ENCODE peak calls at places on chromosomes 11 and 22, in five cellular contexts. J is IMR-90; T is CD8-positive, alpha-beta memory T cell; Q is A549; G is SK-N-SH. Y is an unnamed sample.

GRCh38 chr11:75293903-75294302 is 53.3 kb downstream of the TPBGL start:
- DNase-seq in J (no peak), T (no peak), Q (no peak), G (no peak), Y (no peak)

GRCh38 chr22:31488988-31489617 is 539 bp downstream of the EIF4ENIF1 start:
- DNase-seq in J (peak), T (peak), Q (peak), G (peak), Y (no peak)

GRCh38 chr11:116162541-116163230 is 610.1 kb downstream of the BUD13 start:
- DNase-seq in J (no peak), T (no peak), Q (no peak), G (no peak), Y (no peak)

GRCh38 chr11:116473790-116474346 is 298.9 kb downstream of the BUD13 start:
- DNase-seq in J (no peak), T (no peak), Q (no peak), G (no peak), Y (no peak)

GRCh38 chr11:112315057-112315720 is 54.5 kb upstream of the PLET1 start:
- DNase-seq in J (no peak), T (no peak), Q (no peak), G (no peak), Y (no peak)

GRCh38 chr11:130070829-130071205 is 1.1 kb downstream of the APLP2 start:
- DNase-seq in J (peak), T (no peak), Q (no peak), G (no peak), Y (no peak)

GRCh38 chr11:13354335-13354734 is 76.7 kb downstream of the BMAL1 start:
- DNase-seq in J (peak), T (no peak), Q (peak), G (no peak), Y (no peak)

GRCh38 chr22:41876275-41876674 is 38.6 kb downstream of the SHISA8 start:
- DNase-seq in J (peak), T (no peak), Q (no peak), G (no peak), Y (no peak)

GRCh38 chr11:69442807-69443137 is 38.7 kb upstream of the LINC01488 start:
- DNase-seq in J (peak), T (no peak), Q (no peak), G (peak), Y (no peak)

GRCh38 chr11:26112190-26112715 is 219.7 kb upstream of the ANO3 start:
- DNase-seq in J (no peak), T (no peak), Q (no peak), G (no peak), Y (no peak)

GRCh38 chr11:70628176-70628860 is 230.0 kb downstream of the CTTN start:
- DNase-seq in J (no peak), T (no peak), Q (no peak), G (no peak), Y (no peak)
- H3K27ac ChIP-seq in J (no peak), T (no peak), Q (no peak), G (no peak), Y (no peak)

GRCh38 chr11:837990-838307 is 4.4 kb downstream of the POLR2L start:
- DNase-seq in J (no peak), T (no peak), Q (no peak), G (no peak), Y (no peak)
- H3K27ac ChIP-seq in J (no peak), T (no peak), Q (peak), G (no peak), Y (no peak)

GRCh38 chr11:46277623-46278386 is at the start of gene CREB3L1:
- DNase-seq in J (no peak), T (no peak), Q (no peak), G (peak), Y (no peak)

GRCh38 chr11:46278387-46279173 is 1.1 kb downstream of the CREB3L1 start:
- DNase-seq in J (peak), T (no peak), Q (no peak), G (peak), Y (no peak)

GRCh38 chr11:46279393-46280099 is 2.1 kb downstream of the CREB3L1 start:
- DNase-seq in J (peak), T (no peak), Q (no peak), G (peak), Y (peak)

GRCh38 chr11:46275964-46276641 is 1.4 kb upstream of the CREB3L1 start:
- DNase-seq in J (no peak), T (no peak), Q (no peak), G (no peak), Y (no peak)

DNA sequence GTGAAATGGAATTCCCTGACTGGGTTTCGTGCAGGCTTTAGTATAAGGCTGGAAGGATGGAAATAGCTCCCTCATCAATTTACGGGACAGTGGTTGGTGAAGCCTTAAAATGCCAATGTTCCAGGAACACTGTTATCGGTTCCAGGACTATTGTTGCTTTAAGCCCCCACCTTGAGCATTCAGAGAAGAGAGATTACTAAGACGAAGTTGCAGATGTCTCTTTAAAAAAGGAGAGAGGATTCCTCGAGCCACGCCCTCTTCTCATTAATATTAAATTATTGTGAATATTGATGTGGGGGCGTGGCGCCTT is 194 bp upstream of the CREB3L1 start:
- DNase-seq in J (peak), T (no peak), Q (no peak), G (no peak), Y (no peak)
- H3K27ac ChIP-seq in J (no peak), T (peak), Q (peak), G (peak), Y (no peak)

GRCh38 chr22:39150848-39151215 is 1.6 kb downstream of the CBX7 start:
- DNase-seq in J (no peak), T (no peak), Q (no peak), G (no peak), Y (no peak)

GRCh38 chr22:39153220-39153860 is 860 bp upstream of the CBX7 start:
- DNase-seq in J (no peak), T (no peak), Q (no peak), G (no peak), Y (no peak)

GRCh38 chr22:39152024-39152510 is 413 bp downstream of the CBX7 start:
- DNase-seq in J (no peak), T (no peak), Q (no peak), G (no peak), Y (no peak)

GRCh38 chr22:39151329-39151975 is 1.0 kb downstream of the CBX7 start:
- DNase-seq in J (no peak), T (no peak), Q (no peak), G (no peak), Y (no peak)

DNA sequence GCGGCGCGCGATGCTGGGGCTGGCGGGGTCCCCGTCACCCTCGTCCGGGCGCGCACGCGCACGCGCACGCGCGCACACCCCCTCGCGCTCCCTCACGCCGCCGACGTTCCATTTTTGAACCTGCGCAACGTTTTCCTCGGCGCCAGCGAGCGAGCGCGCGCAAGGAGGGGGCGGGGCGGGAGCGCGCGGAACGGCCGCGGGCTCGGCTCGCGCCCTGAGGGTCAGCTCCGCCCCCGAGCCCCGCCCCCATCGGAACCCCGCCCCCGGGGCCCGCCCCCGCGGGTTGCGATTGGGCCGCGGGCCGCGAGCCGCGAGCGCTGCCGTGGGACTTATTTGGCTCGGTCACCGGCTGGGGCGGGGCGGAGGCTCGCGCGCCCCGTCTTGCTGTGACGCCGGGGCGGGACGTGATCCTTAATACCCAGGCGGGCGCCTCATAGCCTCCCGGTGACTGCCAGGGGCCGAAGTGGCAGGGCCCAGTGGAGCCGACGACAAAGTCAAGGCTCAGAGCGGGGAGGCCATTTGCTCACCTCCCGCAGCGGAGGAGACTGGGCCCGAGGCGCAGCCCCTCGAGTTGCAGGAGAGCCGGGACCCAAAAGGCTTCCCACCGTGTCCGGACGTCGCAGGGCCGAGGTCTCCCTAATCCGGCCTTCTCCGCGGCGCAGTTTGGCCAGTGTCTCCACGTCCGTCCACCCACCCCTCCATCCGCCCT is at the start of gene CBX7:
- DNase-seq in J (peak), T (peak), Q (peak), G (peak), Y (peak)
- H3K27ac ChIP-seq in J (peak), T (peak), Q (peak), G (no peak), Y (peak)

Y was measured in substantia nigra.